ENCODE peak calls at places on chromosome 18, in eight cellular contexts. R is NCI-H446 treated with DMSO at 0.1 percent for 48 hours, C is GM12891, X is BE2C, I is mesothelial cell of epicardium, P is lung, L is NCI-H1092, Z is T-cell. G is an unnamed sample.

GRCh38 chr18:23887493-23887892 is 127.1 kb upstream of the TTC39C start:
- DNase-seq in Z (no peak), L (peak; percentile 90), C (no peak), P (no peak), X (peak; percentile 32), I (no peak), R (peak; percentile 35), G (no peak)

GRCh38 chr18:2657788-2658458 is 2.4 kb downstream of the SMCHD1 start:
- DNase-seq in R (no peak), I (no peak), P (no peak), Z (no peak), L (no peak), X (no peak), C (no peak), G (no peak)

GRCh38 chr18:5420909-5421308 is 122.9 kb downstream of the EPB41L3 start:
- DNase-seq in P (no peak), I (no peak), L (no peak), X (no peak), R (no peak), C (no peak), Z (no peak), G (no peak)

GRCh38 chr18:47075098-47075883 is 39.9 kb upstream of the ELOA2 start:
- DNase-seq in P (no peak), R (no peak), X (no peak), I (no peak), C (no peak), L (no peak), Z (no peak), G (no peak)

GRCh38 chr18:28581503-28582169 is 404.7 kb upstream of the CDH2 start:
- DNase-seq in P (no peak), Z (no peak), X (peak; percentile 28), C (no peak), L (peak; percentile 58), R (no peak), I (no peak), G (no peak)

GRCh38 chr18:28149810-28150420 is 27.0 kb downstream of the CDH2 start:
- DNase-seq in L (peak; percentile 14), C (no peak), X (no peak), P (no peak), I (no peak), R (no peak), Z (no peak), G (no peak)

GRCh38 chr18:37182340-37183135 is 353.6 kb downstream of the KIAA1328 start:
- DNase-seq in C (no peak), X (no peak), L (no peak), Z (no peak), I (no peak), P (no peak), R (peak; percentile 8), G (no peak)

GRCh38 chr18:70380915-70381896 is 92.4 kb downstream of the SOCS6 start:
- DNase-seq in I (no peak), L (no peak), P (no peak), X (no peak), C (peak; percentile 21), R (no peak), Z (no peak), G (no peak)

GRCh38 chr18:58263055-58263732 is 219.2 kb downstream of the NEDD4L start:
- DNase-seq in Z (no peak), L (no peak), I (no peak), R (no peak), X (no peak), P (no peak), C (no peak), G (no peak)

GRCh38 chr18:2848145-2848878 is 1.5 kb downstream of the EMILIN2 start:
- DNase-seq in Z (no peak), C (no peak), I (no peak), X (no peak), R (no peak), P (no peak), L (no peak), G (no peak)

GRCh38 chr18:74234326-74235171 is 57.2 kb downstream of the CYB5A start:
- DNase-seq in I (no peak), P (peak; percentile 54), X (no peak), C (no peak), Z (no peak), R (no peak), L (no peak), G (no peak)

GRCh38 chr18:57040175-57040574 is 106.7 kb upstream of the BOD1L2 start:
- DNase-seq in P (no peak), X (no peak), R (no peak), I (no peak), L (no peak), C (no peak), Z (no peak), G (no peak)

GRCh38 chr18:32915526-32915925 is 142.7 kb upstream of the KLHL14 start:
- DNase-seq in X (no peak), C (no peak), P (no peak), I (no peak), R (no peak), L (no peak), Z (no peak), G (no peak)

GRCh38 chr18:70420151-70420898 is 131.5 kb downstream of the SOCS6 start:
- DNase-seq in Z (no peak), R (no peak), X (no peak), I (no peak), P (no peak), C (no peak), L (no peak), G (no peak)

GRCh38 chr18:49846718-49847470 is 33.6 kb upstream of the ACAA2 start:
- DNase-seq in R (no peak), C (no peak), I (no peak), P (peak; percentile 22), Z (no peak), X (no peak), L (peak; percentile 49), G (no peak)

GRCh38 chr18:52367962-52368745 is 28.2 kb downstream of the DCC start:
- DNase-seq in C (no peak), X (no peak), R (no peak), I (no peak), L (no peak), Z (no peak), P (no peak), G (no peak)

GRCh38 chr18:555705-556402 is 24.3 kb upstream of the CETN1 start:
- DNase-seq in L (no peak), Z (no peak), I (no peak), P (no peak), C (no peak), X (no peak), R (no peak), G (peak; percentile 31)

GRCh38 chr18:48792611-48793368 is 158.0 kb downstream of the SMAD7 start:
- DNase-seq in P (no peak), L (no peak), Z (no peak), C (no peak), X (no peak), I (no peak), R (no peak), G (peak; percentile 49)

GRCh38 chr18:78518805-78519204 is 460.8 kb upstream of the SALL3 start:
- DNase-seq in L (no peak), R (no peak), Z (no peak), I (no peak), C (no peak), X (no peak), P (no peak), G (peak; percentile 5)

GRCh38 chr18:49572935-49573334 is 11.1 kb downstream of the LIPG start:
- DNase-seq in X (no peak), L (no peak), Z (no peak), I (no peak), P (no peak), R (no peak), C (no peak), G (no peak)

GRCh38 chr18:50429207-50429948 is 54.5 kb downstream of the SKA1 start:
- DNase-seq in R (peak; percentile 4), Z (no peak), P (no peak), I (no peak), L (peak; percentile 42), C (no peak), X (no peak), G (no peak)

GRCh38 chr18:9008709-9009635 is 93.5 kb upstream of the NDUFV2 start:
- DNase-seq in Z (no peak), C (no peak), I (no peak), R (no peak), L (no peak), X (peak; percentile 57), P (no peak), G (no peak)

GRCh38 chr18:47594621-47595086 is 335.8 kb downstream of the SMAD2 start:
- DNase-seq in L (peak; percentile 72), C (no peak), Z (no peak), X (no peak), P (no peak), I (no peak), R (no peak), G (no peak)

G was measured in WERI-Rb-1.